ENCODE peak calls at places on chromosomes 4 and X, in seven cellular contexts. B is SK-N-SH, G is K562, E is HepG2, M is H1, C is HCT116, A is GM12878. R is an unnamed sample.
A peak's percentile ranks its signal among the peaks of the same experiment; 100 is the strongest.

GRCh38 chrX:39777623-39778025 is 320.1 kb downstream of the BCOR start:
- DNase-seq in B (no peak), G (no peak), E (no peak), M (no peak), C (no peak), A (no peak), R (no peak)

GRCh38 chr4:118953276-118953675 is 64.6 kb downstream of the SYNPO2 start:
- DNase-seq in B (no peak), G (no peak), E (no peak), M (no peak), C (no peak), A (no peak), R (no peak)

GRCh38 chr4:117793786-117794369 is 240.4 kb upstream of the NDST3 start:
- DNase-seq in B (no peak), G (no peak), E (no peak), M (no peak), C (no peak), A (no peak), R (no peak)

GRCh38 chr4:43357252-43357974 is 464.9 kb downstream of the GRXCR1 start:
- DNase-seq in B (no peak), G (no peak), E (no peak), M (no peak), C (no peak), A (no peak), R (no peak)

GRCh38 chr4:823761-824460 is 2.0 kb downstream of the CPLX1 start:
- DNase-seq in B (no peak), G (no peak), E (no peak), M (no peak), C (no peak), A (no peak), R (no peak)

GRCh38 chrX:153744210-153745066 is 19.6 kb upstream of the PLXNB3 start:
- DNase-seq in B (peak; percentile 65), G (no peak), E (no peak), M (no peak), C (no peak), A (no peak), R (no peak)

GRCh38 chr4:95007998-95008397 is 250.2 kb downstream of the BMPR1B start:
- DNase-seq in B (no peak), G (no peak), E (no peak), M (no peak), C (no peak), A (no peak), R (no peak)

GRCh38 chrX:54223581-54223980 is 40.5 kb upstream of the FAM120C start:
- DNase-seq in B (no peak), G (no peak), E (no peak), M (no peak), C (no peak), A (no peak), R (no peak)

GRCh38 chr4:83626245-83626843 is 90.4 kb downstream of the GPAT3 start:
- DNase-seq in B (no peak), G (no peak), E (no peak), M (no peak), C (no peak), A (no peak), R (no peak)

GRCh38 chr4:40165931-40166330 is 30.9 kb upstream of the RHOH start:
- DNase-seq in B (no peak), G (no peak), E (no peak), M (no peak), C (no peak), A (no peak), R (no peak)

GRCh38 chr4:95363579-95363965 is 185.2 kb downstream of the UNC5C start:
- DNase-seq in B (no peak), G (no peak), E (no peak), M (no peak), C (no peak), A (no peak), R (no peak)

GRCh38 chr4:74311696-74312313 is 3.5 kb downstream of the EPGN start:
- DNase-seq in B (peak; percentile 7), G (no peak), E (peak; percentile 46), M (no peak), C (peak; percentile 62), A (peak; percentile 13), R (peak; percentile 70)
- TF ChIP-seq JUND in B (no peak), G (no peak), E (no peak), M (no peak), C (no peak), A (no peak), R (no peak)

DNA sequence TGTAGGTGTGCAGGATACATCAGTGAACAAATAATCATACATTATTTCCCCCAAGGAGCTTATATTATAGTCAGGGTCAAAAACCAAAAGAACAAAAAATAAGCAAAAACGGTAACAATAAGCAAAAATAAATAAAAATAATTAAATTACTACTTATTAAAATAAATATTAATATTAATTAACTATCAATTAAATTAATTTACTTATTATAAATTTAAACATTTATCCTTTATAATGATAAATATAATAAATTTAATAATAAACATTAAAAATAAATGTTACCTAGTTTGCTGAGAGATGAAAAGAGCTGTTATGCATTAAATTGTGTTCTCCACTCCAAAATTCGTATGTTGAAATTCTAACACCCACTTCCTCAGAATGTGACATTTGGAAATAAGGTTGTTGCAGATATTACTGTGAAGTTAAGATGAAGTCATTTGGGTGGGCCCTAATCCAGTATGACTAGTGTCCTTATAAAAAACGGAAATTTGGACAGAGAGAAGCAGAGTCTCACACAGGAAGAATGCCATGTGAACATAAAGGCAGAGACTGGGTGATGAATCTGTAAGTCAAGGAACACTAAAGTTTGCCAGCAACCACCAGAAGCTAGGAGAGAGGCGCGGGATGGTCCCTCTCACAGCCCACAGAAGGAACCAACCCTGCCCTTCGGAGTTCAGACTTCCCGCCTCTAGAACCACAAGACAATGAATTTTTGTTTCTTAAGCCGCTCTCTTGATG is 67.2 kb upstream of the IBSP start:
- DNase-seq in B (no peak), G (no peak), E (no peak), M (no peak), C (no peak), A (no peak), R (no peak)
- TF ChIP-seq JUND in B (no peak), G (no peak), E (no peak), M (no peak), C (no peak), A (no peak), R (no peak)

GRCh38 chr4:183723561-183724228 is 64.6 kb downstream of the TRAPPC11 start:
- DNase-seq in B (no peak), G (no peak), E (peak; percentile 64), M (no peak), C (no peak), A (no peak), R (no peak)

GRCh38 chr4:183718876-183719275 is 59.8 kb downstream of the TRAPPC11 start:
- DNase-seq in B (no peak), G (no peak), E (peak; percentile 26), M (no peak), C (no peak), A (no peak), R (no peak)

GRCh38 chr4:183727482-183727881 is 68.4 kb downstream of the TRAPPC11 start:
- DNase-seq in B (no peak), G (no peak), E (peak; percentile 69), M (no peak), C (no peak), A (no peak), R (no peak)

GRCh38 chr4:183721207-183722081 is 62.4 kb downstream of the TRAPPC11 start:
- DNase-seq in B (peak; percentile 74), G (no peak), E (peak; percentile 96), M (peak; percentile 10), C (no peak), A (no peak), R (no peak)

GRCh38 chr4:183722738-183723560 is 63.9 kb downstream of the TRAPPC11 start:
- DNase-seq in B (peak; percentile 85), G (no peak), E (no peak), M (peak; percentile 13), C (no peak), A (peak; percentile 25), R (peak; percentile 38)
- TF ChIP-seq JUND in B (no peak), G (no peak), E (no peak), M (no peak), C (no peak), A (no peak), R (no peak)

DNA sequence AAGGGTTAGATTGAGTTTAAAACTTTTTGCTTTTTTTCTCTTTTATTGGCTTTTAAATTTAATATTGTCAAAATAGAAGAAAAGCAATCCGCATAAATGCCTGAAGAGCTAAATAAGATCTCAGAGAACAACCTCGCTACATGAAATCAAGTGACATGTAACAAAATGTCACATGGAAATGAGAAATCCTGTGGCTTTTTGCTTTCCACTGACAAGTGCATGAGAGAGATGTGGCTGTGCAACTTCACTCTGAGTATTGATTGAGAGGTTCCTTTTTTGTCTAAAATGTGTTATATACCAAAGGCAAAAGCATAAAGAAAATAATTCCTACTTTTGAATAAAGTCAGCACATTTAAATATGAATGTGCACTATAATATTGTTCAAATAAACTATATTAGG is 263.5 kb downstream of the MAPK10 start:
- DNase-seq in B (no peak), G (no peak), E (no peak), M (no peak), C (no peak), A (no peak), R (no peak)
- TF ChIP-seq JUND in B (no peak), G (no peak), E (no peak), M (no peak), C (no peak), A (no peak), R (no peak)

GRCh38 chr4:106864231-106864630 is 171.9 kb downstream of the DKK2 start:
- DNase-seq in B (no peak), G (no peak), E (no peak), M (no peak), C (no peak), A (no peak), R (no peak)
- TF ChIP-seq JUND in B (peak; percentile 8), G (no peak), E (no peak), M (no peak), C (no peak), A (no peak), R (no peak)

DNA sequence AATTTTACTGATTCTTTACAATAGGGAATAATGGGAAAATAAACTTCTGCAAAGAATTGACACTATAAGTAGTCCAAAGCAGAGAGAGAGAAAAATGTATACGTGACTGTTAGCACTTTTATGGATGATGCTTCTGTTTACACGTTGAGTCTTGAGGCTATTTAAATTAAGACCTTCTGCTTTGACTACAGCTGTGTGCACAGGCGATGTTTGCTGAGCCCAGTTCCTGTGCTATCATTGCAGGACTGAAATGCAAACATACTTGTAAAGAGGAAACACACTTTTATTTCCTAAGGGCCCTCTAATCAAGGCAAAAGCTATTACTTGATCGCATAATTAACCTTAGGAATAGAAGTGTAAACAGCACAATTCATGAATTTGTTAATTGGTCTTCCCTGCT is 227.0 kb downstream of the FBXW7 start:
- DNase-seq in B (peak; percentile 21), G (no peak), E (no peak), M (no peak), C (no peak), A (no peak), R (peak; percentile 33)
- TF ChIP-seq JUND in B (no peak), G (no peak), E (no peak), M (no peak), C (no peak), A (no peak), R (no peak)

GRCh38 chrX:29470029-29470428 is 745.3 kb upstream of the MAGEB2 start:
- DNase-seq in B (no peak), G (no peak), E (no peak), M (no peak), C (peak; percentile 33), A (no peak), R (no peak)
- TF ChIP-seq JUND in B (no peak), G (no peak), E (no peak), M (no peak), C (peak; percentile 19), A (no peak), R (no peak)

R was measured in T47D.